ENCODE peak calls at places on chromosomes 2 and 18, in nine cellular contexts. W is endothelial cell; U is activated T-cell treated with anti-CD3 and anti-CD28 coated beads for 1 hour; V is RPMI8226; I is pulmonary artery endothelial cell; Y is sigmoid colon; T is left cardiac atrium; B is WTC11; M is activated CD8-positive, alpha-beta memory T cell treated with anti-CD3 and anti-CD28 coated beads, Interleukin-2, amount 50 U/mL, for 48 hours. C is an unnamed sample.

GRCh38 chr2:216047417-216047816 is 34.1 kb upstream of the MREG start:
- DNase-seq in T (no peak), Y (no peak), B (no peak), V (no peak), M (no peak), W (no peak), U (no peak), I (no peak), C (no peak)

GRCh38 chr2:176164184-176164802 is 7.2 kb downstream of the HOXD3 start:
- DNase-seq in W (no peak), U (no peak), I (no peak), T (no peak), V (no peak), Y (no peak), M (no peak), B (no peak), C (no peak)

GRCh38 chr2:12155308-12156061 is 409.1 kb downstream of the LPIN1 start:
- DNase-seq in M (no peak), I (peak; percentile 89), U (no peak), V (no peak), W (no peak), T (peak; percentile 31), B (no peak), Y (peak; percentile 74), C (no peak)

GRCh38 chr2:20225294-20226151 is 593 bp upstream of the SDC1 start:
- DNase-seq in I (no peak), V (peak; percentile 94), T (no peak), M (peak; percentile 74), W (peak; percentile 46), U (no peak), Y (peak; percentile 63), B (peak; percentile 78), C (peak; percentile 93)

GRCh38 chr18:67425724-67426123 is 90.8 kb downstream of the DSEL start:
- DNase-seq in V (no peak), Y (no peak), W (no peak), M (no peak), T (no peak), I (no peak), B (no peak), U (no peak), C (no peak)

GRCh38 chr2:235105821-235106359 is 154.1 kb downstream of the SH3BP4 start:
- DNase-seq in U (no peak), M (no peak), T (no peak), W (no peak), Y (no peak), B (no peak), I (no peak), V (no peak), C (no peak)

GRCh38 chr2:156110890-156111289 is 221.6 kb downstream of the NR4A2 start:
- DNase-seq in U (no peak), V (peak; percentile 61), I (no peak), M (no peak), T (no peak), Y (no peak), B (peak; percentile 68), W (peak; percentile 51), C (no peak)

GRCh38 chr2:165114345-165114943 is 89.4 kb downstream of the SCN3A start:
- DNase-seq in V (no peak), M (no peak), T (no peak), U (no peak), Y (no peak), I (no peak), W (no peak), B (no peak), C (no peak)

GRCh38 chr18:32707586-32707985 is 65.2 kb downstream of the KLHL14 start:
- DNase-seq in Y (no peak), U (no peak), B (no peak), I (no peak), W (no peak), T (no peak), V (no peak), M (no peak), C (no peak)

GRCh38 chr2:68742638-68743037 is 8.0 kb downstream of the ARHGAP25 start:
- DNase-seq in V (no peak), Y (peak; percentile 18), B (no peak), U (no peak), M (no peak), T (no peak), I (no peak), W (no peak), C (no peak)

GRCh38 chr2:218398437-218399390 is 954 bp upstream of the CTDSP1 start:
- DNase-seq in W (peak; percentile 63), Y (peak; percentile 94), M (peak; percentile 84), B (peak; percentile 42), U (peak; percentile 55), V (peak; percentile 81), T (peak; percentile 87), I (no peak), C (peak; percentile 83)

GRCh38 chr2:226426292-226426736 is 373.3 kb downstream of the IRS1 start:
- DNase-seq in Y (no peak), I (no peak), T (no peak), B (no peak), U (no peak), M (no peak), W (no peak), V (no peak), C (no peak)

GRCh38 chr2:89780318-89780717 is 1088.8 kb downstream of the RPIA start:
- DNase-seq in I (no peak), Y (no peak), T (no peak), B (no peak), W (no peak), M (no peak), U (no peak), V (no peak), C (no peak)

GRCh38 chr2:204051999-204052558 is 115.5 kb downstream of the ICOS start:
- DNase-seq in U (no peak), B (no peak), W (no peak), Y (no peak), T (no peak), M (no peak), V (no peak), I (no peak), C (no peak)

GRCh38 chr18:54883816-54884604 is 55.7 kb downstream of the RAB27B start:
- DNase-seq in V (no peak), W (no peak), B (no peak), U (no peak), M (no peak), I (no peak), Y (no peak), T (no peak), C (no peak)

GRCh38 chr18:35661483-35662146 is 80.1 kb downstream of the GALNT1 start:
- DNase-seq in V (no peak), U (no peak), W (no peak), Y (no peak), M (no peak), I (no peak), T (no peak), B (no peak), C (no peak)

GRCh38 chr2:121810959-121811853 is 55.8 kb downstream of the TSN start:
- DNase-seq in T (peak; percentile 70), Y (peak; percentile 74), I (no peak), B (peak; percentile 66), V (peak; percentile 76), M (no peak), W (peak; percentile 65), U (no peak), C (peak; percentile 53)

GRCh38 chr18:58335223-58335622 is 291.2 kb downstream of the NEDD4L start:
- DNase-seq in V (no peak), B (no peak), I (no peak), M (no peak), W (no peak), Y (no peak), T (no peak), U (no peak), C (no peak)

GRCh38 chr2:241064008-241064801 is 37.9 kb downstream of the MTERF4 start:
- DNase-seq in U (peak; percentile 16), T (no peak), M (peak; percentile 71), Y (peak; percentile 51), W (peak; percentile 13), B (peak; percentile 43), V (peak; percentile 45), I (no peak), C (peak; percentile 45)

GRCh38 chr18:49728542-49728941 is 84.8 kb downstream of the ACAA2 start:
- DNase-seq in M (peak; percentile 77), B (peak; percentile 81), Y (no peak), U (no peak), V (peak; percentile 71), I (no peak), W (peak; percentile 51), T (peak; percentile 48), C (peak; percentile 59)

GRCh38 chr2:100757621-100758394 is 62.1 kb upstream of the NPAS2 start:
- DNase-seq in I (peak; percentile 45), Y (peak; percentile 82), B (no peak), V (no peak), M (no peak), W (no peak), U (no peak), T (no peak), C (no peak)

GRCh38 chr2:3168230-3168891 is 209.3 kb downstream of the EIPR1 start:
- DNase-seq in T (peak; percentile 17), B (peak; percentile 20), M (no peak), V (no peak), Y (peak; percentile 20), W (no peak), I (no peak), U (no peak), C (no peak)

GRCh38 chr2:57204364-57204763 is 842.2 kb upstream of the VRK2 start:
- DNase-seq in I (no peak), M (no peak), U (no peak), T (no peak), V (no peak), W (no peak), Y (no peak), B (no peak), C (no peak)